ENCODE peak calls at places on chromosome 17, in nine cellular contexts. S is A549, G is ovary, H is transverse colon, L is heart left ventricle, I is cardiac fibroblast, N is DND-41, W is K562, Q is AG04450. B is an unnamed sample.

GRCh38 chr17:77042688-77043330 is 98.0 kb upstream of the SEC14L1 start:
- DNase-seq in N (no peak), Q (no peak), S (no peak), L (no peak), W (no peak), H (no peak), I (no peak), G (no peak), B (no peak)

GRCh38 chr17:66491665-66492064 is 189.3 kb downstream of the PRKCA start:
- DNase-seq in H (no peak), L (no peak), G (no peak), W (no peak), I (no peak), Q (no peak), N (no peak), S (no peak), B (no peak)

GRCh38 chr17:39823407-39824054 is 40.6 kb downstream of the IKZF3 start:
- DNase-seq in G (no peak), Q (no peak), S (no peak), I (no peak), W (peak), H (no peak), N (peak), L (no peak), B (no peak)

GRCh38 chr17:82216301-82217119 is 3.9 kb upstream of the CCDC57 start:
- DNase-seq in L (peak), W (no peak), Q (no peak), N (no peak), H (peak), I (peak), G (no peak), S (no peak), B (no peak)

GRCh38 chr17:11900103-11900502 is 97.2 kb downstream of the ZNF18 start:
- DNase-seq in Q (no peak), G (no peak), L (no peak), S (no peak), H (no peak), N (no peak), W (no peak), I (no peak), B (no peak)

GRCh38 chr17:3754458-3755334 is 31.0 kb downstream of the HASPIN start:
- DNase-seq in W (peak), N (no peak), H (peak), G (peak), Q (no peak), L (no peak), S (no peak), I (no peak), B (no peak)

GRCh38 chr17:50181155-50181554 is 15.3 kb downstream of the SGCA start:
- DNase-seq in H (no peak), I (no peak), W (no peak), G (peak), L (peak), Q (no peak), N (no peak), S (no peak), B (no peak)

GRCh38 chr17:67842648-67843047 is 17.3 kb downstream of the BPTF start:
- DNase-seq in I (no peak), L (no peak), S (no peak), H (no peak), N (no peak), Q (no peak), W (no peak), G (no peak), B (no peak)

GRCh38 chr17:12024332-12024731 is 3.7 kb downstream of the MAP2K4 start:
- DNase-seq in G (no peak), I (peak), L (no peak), Q (peak), H (no peak), N (no peak), S (peak), W (no peak), B (peak)

GRCh38 chr17:73492125-73492801 is 152.0 kb downstream of the SDK2 start:
- DNase-seq in Q (no peak), G (no peak), S (no peak), L (no peak), W (no peak), I (no peak), N (no peak), H (no peak), B (no peak)

GRCh38 chr17:31510273-31511175 is 119.0 kb downstream of the RAB11FIP4 start:
- DNase-seq in N (no peak), L (peak), G (no peak), H (no peak), I (no peak), W (no peak), Q (no peak), S (no peak), B (no peak)

GRCh38 chr17:81700353-81701287 is 2.5 kb upstream of the MRPL12 start:
- DNase-seq in I (no peak), G (no peak), N (no peak), Q (no peak), S (no peak), W (no peak), H (no peak), L (no peak), B (no peak)

GRCh38 chr17:57130708-57131461 is 45.8 kb downstream of the AKAP1 start:
- DNase-seq in I (peak), S (peak), G (peak), Q (peak), W (peak), N (peak), L (peak), H (peak), B (peak)
- H3K4me3 ChIP-seq in I (no peak), S (peak), G (no peak), Q (peak), W (no peak), N (peak), L (no peak), H (peak), B (peak)

GRCh38 chr17:70772761-70773160 is 603.4 kb downstream of the KCNJ2 start:
- DNase-seq in N (no peak), Q (no peak), H (no peak), W (no peak), G (no peak), S (no peak), I (no peak), L (no peak), B (peak)

GRCh38 chr17:70763018-70763417 is 593.7 kb downstream of the KCNJ2 start:
- DNase-seq in S (no peak), I (no peak), N (no peak), Q (no peak), H (no peak), L (no peak), W (no peak), G (no peak), B (no peak)

DNA sequence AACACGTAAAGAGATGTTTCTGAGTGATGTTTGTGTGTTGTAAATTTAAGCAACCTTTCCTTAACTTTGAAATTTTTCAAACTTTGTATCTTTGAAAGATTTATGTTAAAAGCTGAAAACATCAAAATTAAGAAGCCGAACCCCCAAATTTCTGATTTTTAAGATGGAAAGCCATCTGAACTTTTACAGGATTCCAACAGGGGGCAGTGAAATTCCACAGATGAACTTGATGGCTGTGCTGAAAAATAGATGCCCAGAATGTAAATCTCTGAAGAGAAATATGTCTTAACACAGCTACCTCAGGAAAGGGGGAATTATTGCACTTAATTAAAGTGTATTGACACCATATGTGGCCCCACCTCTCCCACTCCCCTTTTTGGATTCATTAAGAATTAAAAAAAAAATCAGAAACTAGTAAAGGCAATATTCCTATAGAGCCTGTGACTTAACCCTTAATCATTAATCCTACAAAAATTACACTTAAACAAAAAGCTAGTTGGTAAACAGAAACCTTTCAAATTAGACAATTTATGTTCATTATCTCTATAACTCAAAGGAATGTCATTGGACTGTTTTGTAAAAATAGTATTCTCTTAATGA is 597.9 kb downstream of the KCNJ2 start:
- DNase-seq in I (peak), G (no peak), N (peak), S (peak), W (peak), H (no peak), L (no peak), Q (peak), B (no peak)
- TF ChIP-seq CTCF in I (peak), G (no peak), N (peak), S (peak), W (no peak), H (peak), L (peak), Q (peak), B (peak)

GRCh38 chr17:35972066-35972465 is 9.2 kb downstream of the CCL16 start:
- DNase-seq in Q (no peak), N (no peak), L (no peak), H (no peak), G (no peak), W (no peak), I (no peak), S (no peak), B (no peak)
- H3K4me3 ChIP-seq in Q (no peak), N (no peak), L (no peak), H (no peak), G (no peak), W (no peak), I (no peak), S (no peak), B (no peak)

DNA sequence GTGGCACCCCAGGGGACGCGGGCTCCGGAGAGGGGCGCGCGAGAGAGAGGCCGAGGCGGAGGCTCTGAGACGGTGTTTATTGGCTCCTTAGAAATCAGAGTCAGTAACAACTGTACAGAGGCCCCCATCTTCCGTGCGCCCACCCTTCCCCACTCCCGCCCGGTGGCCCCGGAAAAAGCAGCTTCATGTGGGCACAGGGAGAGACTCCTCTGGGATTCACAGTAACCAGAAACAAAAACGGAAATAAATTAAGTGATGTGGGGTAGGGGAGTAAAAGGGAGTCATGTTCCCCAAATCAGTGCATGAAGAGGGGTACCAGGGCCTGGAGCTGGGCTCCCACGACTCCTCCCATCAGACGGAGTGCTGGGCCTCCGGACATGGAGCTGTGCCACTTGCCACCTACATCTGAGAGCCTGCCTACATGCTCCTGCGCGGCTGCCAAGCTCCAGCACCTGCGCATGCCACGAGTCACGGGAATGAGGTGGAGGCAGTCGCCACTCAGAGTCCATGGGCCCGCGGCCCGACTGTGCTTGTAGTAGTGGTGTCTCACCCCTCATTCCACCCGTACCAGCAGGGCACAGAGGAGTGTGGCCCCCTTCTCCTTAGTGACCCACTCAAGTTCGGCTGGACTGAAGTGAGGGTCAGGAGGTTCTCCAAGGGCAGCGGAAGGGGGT is 547 bp upstream of the GPS2 start:
- DNase-seq in L (peak), H (no peak), G (no peak), W (no peak), I (no peak), N (no peak), Q (no peak), S (no peak), B (no peak)
- TF ChIP-seq CTCF in L (no peak), H (no peak), G (no peak), W (no peak), I (no peak), N (no peak), Q (no peak), S (no peak), B (no peak)

GRCh38 chr17:6020376-6021010 is 49.7 kb upstream of the WSCD1 start:
- DNase-seq in H (no peak), I (no peak), S (no peak), L (no peak), G (no peak), Q (no peak), W (no peak), N (no peak), B (no peak)

GRCh38 chr17:6019959-6020358 is 50.2 kb upstream of the WSCD1 start:
- DNase-seq in N (no peak), S (no peak), G (no peak), L (no peak), W (peak), I (no peak), Q (no peak), H (no peak), B (no peak)

GRCh38 chr17:6021011-6021400 is 49.2 kb upstream of the WSCD1 start:
- DNase-seq in H (no peak), S (no peak), W (no peak), I (no peak), N (no peak), Q (no peak), L (no peak), G (no peak), B (no peak)

GRCh38 chr17:6023452-6023851 is 46.7 kb upstream of the WSCD1 start:
- DNase-seq in H (no peak), Q (no peak), L (no peak), G (no peak), S (no peak), W (no peak), I (no peak), N (no peak), B (no peak)

GRCh38 chr17:6021627-6022026 is 48.6 kb upstream of the WSCD1 start:
- DNase-seq in H (no peak), I (no peak), N (no peak), G (no peak), L (no peak), Q (no peak), S (no peak), W (no peak), B (no peak)
- H3K4me3 ChIP-seq in H (no peak), I (no peak), N (no peak), G (no peak), L (no peak), Q (no peak), S (no peak), W (no peak), B (no peak)

DNA sequence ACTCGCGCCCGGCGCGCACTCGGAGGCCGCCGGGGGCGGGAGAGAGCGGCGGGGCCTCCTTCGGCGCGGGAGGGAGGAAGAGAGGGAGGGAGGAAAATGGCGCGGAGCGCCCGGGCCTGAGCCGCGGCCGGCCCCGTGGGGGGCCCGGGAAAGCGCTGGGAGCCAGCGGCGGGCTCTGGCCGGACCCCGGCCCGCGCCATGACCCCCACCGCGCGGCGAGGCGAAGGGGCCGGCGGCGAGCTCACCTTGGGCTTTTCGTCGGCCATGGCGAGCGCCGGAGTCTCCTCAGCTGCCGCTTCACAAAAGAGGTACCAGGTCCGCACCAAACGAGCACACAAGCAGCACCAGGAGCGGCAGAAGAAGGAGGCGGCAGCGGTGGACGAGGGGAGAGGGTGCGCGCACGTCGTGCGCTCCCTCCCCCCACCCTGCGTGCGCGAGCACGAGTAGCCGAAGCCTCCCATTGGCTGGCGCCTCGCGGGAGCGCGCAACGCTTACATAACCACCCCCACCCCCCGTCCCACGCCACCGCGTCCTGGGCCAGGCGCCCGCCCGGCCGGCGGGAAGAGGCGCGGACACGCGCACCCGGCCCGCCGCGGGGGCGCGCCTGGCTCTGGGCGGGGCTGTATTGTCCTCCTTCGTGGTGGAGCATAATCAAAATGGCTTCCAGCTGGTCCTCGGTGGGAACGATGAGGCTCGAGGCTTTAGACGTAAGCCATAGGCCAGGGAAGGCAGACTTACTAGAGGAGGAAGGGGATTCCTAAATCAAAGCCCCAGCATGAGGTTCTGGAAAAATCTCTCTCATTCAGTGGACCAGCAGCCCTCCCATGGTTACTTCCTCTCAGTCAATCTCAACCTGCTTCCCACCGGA is at the start of gene SUMO2:
- DNase-seq in H (peak), S (peak), N (peak), Q (peak), G (peak), L (peak), I (peak), W (peak), B (peak)
- TF ChIP-seq CTCF in H (no peak), S (no peak), N (peak), Q (peak), G (peak), L (peak), I (no peak), W (peak), B (peak)

DNA sequence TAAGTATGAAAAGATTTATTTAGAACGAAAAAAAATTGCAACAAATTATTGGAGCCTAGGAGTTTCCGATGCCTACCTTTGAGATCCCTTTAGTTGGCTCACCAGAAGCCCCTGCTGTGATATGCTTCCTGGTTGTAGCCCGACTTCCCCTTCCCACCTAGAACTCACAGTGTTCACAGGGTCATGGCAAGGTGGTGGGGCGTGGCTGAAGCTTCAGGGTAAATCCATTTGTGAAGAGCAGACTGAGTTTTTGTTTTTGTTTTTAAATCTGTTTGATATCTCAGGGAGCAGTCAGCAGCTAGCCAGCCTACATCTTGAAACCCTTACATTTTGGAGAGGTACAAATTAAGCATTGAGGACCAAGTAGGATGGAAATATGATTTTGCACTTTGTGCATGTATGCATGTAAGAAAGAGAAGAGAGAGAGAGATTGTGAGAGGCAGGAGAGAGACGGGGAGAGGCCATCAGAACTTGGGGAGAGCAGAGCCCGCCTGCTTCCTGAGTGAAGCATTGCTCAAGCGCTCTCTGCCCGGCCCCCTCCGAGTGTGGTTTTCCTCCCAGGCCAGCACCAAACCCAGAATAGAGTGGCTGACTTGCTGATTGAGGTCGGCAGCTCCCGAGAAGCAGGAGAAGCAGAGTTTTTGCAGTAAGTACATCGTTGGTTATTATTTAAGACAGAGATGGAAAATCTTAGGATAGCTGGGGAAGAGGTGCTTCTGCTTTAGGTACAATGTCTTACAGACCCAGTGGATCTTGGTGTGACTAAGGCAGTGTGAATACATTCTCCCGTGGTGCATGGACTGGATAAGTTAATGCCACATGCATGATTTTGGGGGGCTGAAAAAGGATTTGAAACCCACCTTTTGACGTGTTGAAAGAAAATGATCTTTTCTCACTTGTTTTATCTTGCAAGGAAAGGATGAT is 64.2 kb downstream of the SPECC1 start:
- DNase-seq in N (peak), G (peak), S (no peak), L (peak), H (peak), I (peak), W (peak), Q (no peak), B (no peak)
- H3K4me3 ChIP-seq in N (no peak), G (no peak), S (no peak), L (peak), H (peak), I (no peak), W (no peak), Q (no peak), B (no peak)

B was measured in epithelial cell of proximal tubule.